ENCODE peak calls at places on chromosome 19, in ten cellular contexts. G is heart left ventricle, X is GM23248, T is left ventricle myocardium inferior, P is transverse colon, Y is SK-N-SH, Z is uterus, A is tibial nerve, J is stomach, L is ascending aorta. I is an unnamed sample.

GRCh38 chr19:39916851-39917396 is 17.5 kb downstream of the FCGBP start:
- DNase-seq in G (no peak), X (no peak), T (no peak), P (no peak), Y (no peak), Z (no peak), A (no peak), J (no peak), L (no peak), I (no peak)

GRCh38 chr19:46787331-46788100 is 878 bp downstream of the SLC1A5 start:
- DNase-seq in G (peak), X (peak), T (peak), P (peak), Y (peak), Z (peak), A (peak), J (peak), L (no peak), I (peak)

GRCh38 chr19:46789371-46789770 is 977 bp upstream of the SLC1A5 start:
- DNase-seq in G (no peak), X (no peak), T (no peak), P (no peak), Y (no peak), Z (no peak), A (no peak), J (no peak), L (no peak), I (no peak)

GRCh38 chr19:32373614-32374295 is 28.3 kb downstream of the ZNF507 start:
- DNase-seq in G (no peak), X (peak), T (no peak), P (peak), Y (no peak), Z (peak), A (no peak), J (peak), L (no peak), I (no peak)

GRCh38 chr19:36115453-36116343 is at the start of gene TBCB:
- DNase-seq in G (peak), X (peak), T (peak), P (peak), Y (peak), Z (peak), A (peak), J (peak), L (peak), I (no peak)

GRCh38 chr19:37594982-37595382 is 306 bp downstream of the ZNF540 start:
- DNase-seq in G (peak), X (peak), T (peak), P (peak), Y (no peak), Z (peak), A (peak), J (peak), L (peak), I (peak)

GRCh38 chr19:54100560-54100959 is at the start of gene OSCAR:
- DNase-seq in G (no peak), X (no peak), T (no peak), P (no peak), Y (no peak), Z (no peak), A (no peak), J (no peak), L (no peak), I (no peak)

GRCh38 chr19:50838239-50838638 is 4.9 kb upstream of the KLK15 start:
- DNase-seq in G (no peak), X (peak), T (no peak), P (no peak), Y (no peak), Z (no peak), A (no peak), J (no peak), L (no peak), I (no peak)

GRCh38 chr19:12782424-12783225 is 7.3 kb upstream of the HOOK2 start:
- DNase-seq in G (peak), X (peak), T (peak), P (peak), Y (peak), Z (peak), A (peak), J (peak), L (peak), I (peak)

GRCh38 chr19:29715695-29716581 is 877 bp upstream of the C19orf12 start:
- DNase-seq in G (no peak), X (peak), T (no peak), P (peak), Y (no peak), Z (no peak), A (no peak), J (no peak), L (no peak), I (no peak)

GRCh38 chr19:29714953-29715694 is at the start of gene C19orf12:
- DNase-seq in G (peak), X (peak), T (peak), P (peak), Y (peak), Z (peak), A (no peak), J (peak), L (no peak), I (peak)

GRCh38 chr19:29717051-29717450 is 2.0 kb upstream of the C19orf12 start:
- DNase-seq in G (no peak), X (no peak), T (no peak), P (no peak), Y (no peak), Z (no peak), A (no peak), J (no peak), L (no peak), I (no peak)

GRCh38 chr19:29712744-29713516 is 2.1 kb downstream of the C19orf12 start:
- DNase-seq in G (no peak), X (no peak), T (no peak), P (no peak), Y (no peak), Z (no peak), A (no peak), J (no peak), L (no peak), I (no peak)

GRCh38 chr19:29714371-29714952 is 599 bp downstream of the C19orf12 start:
- DNase-seq in G (no peak), X (peak), T (no peak), P (no peak), Y (no peak), Z (no peak), A (no peak), J (no peak), L (no peak), I (no peak)
- H3K27ac ChIP-seq in G (peak), X (peak), T (peak), P (peak), Y (peak), Z (peak), A (peak), J (peak), L (peak), I (peak)

DNA sequence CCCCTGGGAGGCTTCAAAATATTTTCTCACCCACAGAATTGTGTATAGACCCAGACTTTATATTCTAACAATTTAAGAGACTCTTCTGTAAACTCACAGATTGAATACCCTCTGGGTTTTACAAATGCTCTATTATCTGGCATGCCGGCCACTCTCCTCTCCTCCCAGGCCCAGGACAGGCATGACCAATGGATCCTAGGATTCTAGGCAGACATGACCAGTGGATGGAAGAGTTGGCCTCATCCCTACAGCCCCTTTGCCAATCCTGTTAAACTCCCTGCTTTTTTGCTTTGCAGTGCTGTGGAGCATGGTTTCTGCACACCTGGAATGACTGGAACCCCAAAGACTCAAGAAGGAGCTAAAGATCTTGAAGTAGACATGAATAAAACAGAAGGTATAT is 5.8 kb downstream of the ACSBG2 start:
- DNase-seq in G (no peak), X (no peak), T (no peak), P (no peak), Y (no peak), Z (no peak), A (no peak), J (no peak), L (no peak), I (no peak)
- H3K27ac ChIP-seq in G (no peak), X (no peak), T (no peak), P (no peak), Y (no peak), Z (no peak), A (no peak), J (no peak), L (no peak), I (no peak)

GRCh38 chr19:5307655-5308054 is 33.0 kb downstream of the PTPRS start:
- DNase-seq in G (no peak), X (no peak), T (no peak), P (no peak), Y (no peak), Z (no peak), A (no peak), J (no peak), L (no peak), I (no peak)

GRCh38 chr19:5308471-5309437 is 31.9 kb downstream of the PTPRS start:
- DNase-seq in G (no peak), X (peak), T (peak), P (peak), Y (peak), Z (peak), A (peak), J (peak), L (peak), I (peak)

GRCh38 chr19:5306531-5306930 is 34.1 kb downstream of the PTPRS start:
- DNase-seq in G (no peak), X (no peak), T (no peak), P (no peak), Y (no peak), Z (no peak), A (no peak), J (no peak), L (no peak), I (no peak)

GRCh38 chr19:5312058-5312457 is 28.6 kb downstream of the PTPRS start:
- DNase-seq in G (no peak), X (no peak), T (no peak), P (no peak), Y (no peak), Z (no peak), A (no peak), J (no peak), L (no peak), I (no peak)

GRCh38 chr19:5309438-5310204 is 31.0 kb downstream of the PTPRS start:
- DNase-seq in G (no peak), X (peak), T (no peak), P (no peak), Y (peak), Z (no peak), A (no peak), J (no peak), L (no peak), I (peak)
- H3K27ac ChIP-seq in G (no peak), X (no peak), T (no peak), P (peak), Y (no peak), Z (peak), A (peak), J (peak), L (peak), I (peak)

GRCh38 chr19:17379221-17379631 is 2.1 kb upstream of the PLVAP start:
- DNase-seq in G (no peak), X (no peak), T (no peak), P (no peak), Y (no peak), Z (no peak), A (no peak), J (no peak), L (no peak), I (no peak)

GRCh38 chr19:17380426-17381138 is 3.4 kb upstream of the PLVAP start:
- DNase-seq in G (no peak), X (no peak), T (no peak), P (no peak), Y (no peak), Z (no peak), A (no peak), J (no peak), L (no peak), I (no peak)

GRCh38 chr19:17376935-17377600 is at the start of gene PLVAP:
- DNase-seq in G (peak), X (no peak), T (peak), P (no peak), Y (no peak), Z (peak), A (no peak), J (no peak), L (no peak), I (no peak)
- H3K27ac ChIP-seq in G (no peak), X (no peak), T (peak), P (peak), Y (no peak), Z (peak), A (no peak), J (peak), L (no peak), I (no peak)

DNA sequence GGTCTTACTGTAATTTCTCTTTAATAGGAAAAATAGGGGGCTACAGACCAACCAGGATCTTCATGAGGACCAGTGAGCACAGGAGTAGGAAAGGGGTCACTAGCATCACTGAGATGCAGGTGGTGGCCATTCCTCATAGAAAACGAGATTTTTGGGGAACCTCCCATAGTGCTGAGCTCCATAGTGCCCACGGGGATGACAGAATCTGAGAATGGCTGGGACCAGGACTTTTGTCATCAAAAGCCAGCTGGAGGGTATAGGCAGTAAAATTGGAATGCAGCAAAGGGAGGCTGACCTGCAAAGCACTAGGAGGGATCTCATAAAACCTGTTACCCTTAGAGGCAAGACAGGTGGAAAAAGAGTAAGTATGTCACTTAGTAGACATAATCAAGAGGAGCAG is 28.4 kb upstream of the CEACAM21 start:
- DNase-seq in G (no peak), X (no peak), T (no peak), P (no peak), Y (no peak), Z (no peak), A (no peak), J (no peak), L (no peak), I (no peak)
- H3K27ac ChIP-seq in G (no peak), X (no peak), T (peak), P (no peak), Y (no peak), Z (no peak), A (no peak), J (no peak), L (no peak), I (no peak)

GRCh38 chr19:11408591-11408990 is 10.5 kb downstream of the RGL3 start:
- DNase-seq in G (no peak), X (no peak), T (no peak), P (no peak), Y (no peak), Z (no peak), A (no peak), J (no peak), L (no peak), I (no peak)

GRCh38 chr19:11405846-11406643 is 13.1 kb downstream of the RGL3 start:
- DNase-seq in G (no peak), X (no peak), T (no peak), P (no peak), Y (peak), Z (no peak), A (no peak), J (no peak), L (no peak), I (peak)

GRCh38 chr19:11400695-11401291 is 16.7 kb upstream of the EPOR start:
- DNase-seq in G (no peak), X (no peak), T (no peak), P (no peak), Y (peak), Z (no peak), A (no peak), J (no peak), L (no peak), I (no peak)

GRCh38 chr19:11401808-11402543 is 17.1 kb downstream of the RGL3 start:
- DNase-seq in G (no peak), X (no peak), T (no peak), P (no peak), Y (peak), Z (no peak), A (no peak), J (no peak), L (no peak), I (no peak)

DNA sequence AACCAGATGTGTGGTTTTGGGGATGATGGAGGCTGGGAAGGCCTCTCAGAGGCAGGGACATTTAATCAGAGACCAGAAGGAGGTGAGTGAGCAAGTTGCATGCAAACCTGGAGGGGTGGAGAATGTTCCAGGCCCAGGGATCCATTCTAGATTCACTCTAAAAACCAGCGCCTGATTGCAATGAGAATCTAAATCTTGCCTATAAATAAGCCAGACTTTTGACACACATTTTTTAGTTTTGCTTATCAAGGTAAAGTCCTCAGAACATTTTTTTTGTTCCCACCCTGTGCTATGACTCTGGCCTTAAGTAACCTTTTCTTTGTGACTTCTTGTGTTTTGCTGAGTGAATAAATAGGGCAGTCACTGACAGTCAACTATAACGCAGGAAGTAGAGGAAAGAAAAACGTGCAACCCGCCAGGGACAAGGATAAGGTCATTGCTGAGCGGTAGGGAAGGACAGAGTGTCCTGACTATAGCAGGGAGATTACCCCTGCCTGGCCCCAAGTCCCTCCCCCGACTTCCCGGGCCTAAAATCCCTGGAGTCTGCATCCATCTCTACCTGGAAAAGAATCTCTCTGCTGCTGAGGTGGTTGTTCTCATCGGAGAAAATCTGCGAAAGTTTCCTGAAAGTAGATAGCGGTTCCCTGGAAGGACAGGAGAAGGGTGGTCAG is 14.4 kb downstream of the RGL3 start:
- DNase-seq in G (no peak), X (no peak), T (no peak), P (no peak), Y (peak), Z (no peak), A (no peak), J (no peak), L (no peak), I (no peak)
- H3K27ac ChIP-seq in G (peak), X (no peak), T (peak), P (no peak), Y (no peak), Z (no peak), A (no peak), J (no peak), L (no peak), I (no peak)